ENCODE peak calls at places on chromosomes 5 and 9, in nine cellular contexts. U is ovary, I is SK-N-SH, F is sigmoid colon, Z is kidney, B is heart left ventricle, E is pancreas, L is hepatocyte, V is esophagus muscularis mucosa. T is an unnamed sample. For H3K9me3 and H3K4me1, the result is how much of the 10 kb centered on the place peaks cover.

GRCh38 chr5:153617190-153617589 is 126.7 kb downstream of the GRIA1 start:
- DNase-seq in U (no peak), I (no peak), F (no peak), Z (no peak), B (no peak), E (no peak), L (no peak), V (no peak), T (no peak)

GRCh38 chr9:72485821-72486605 is 35.4 kb upstream of the TMC1 start:
- DNase-seq in U (no peak), I (no peak), F (no peak), Z (no peak), B (no peak), E (no peak), L (no peak), V (no peak), T (no peak)

GRCh38 chr9:38162332-38162985 is 93.4 kb upstream of the SHB start:
- DNase-seq in U (no peak), I (no peak), F (no peak), Z (no peak), B (no peak), E (no peak), L (no peak), V (no peak), T (no peak)

GRCh38 chr5:39534701-39535100 is 109.9 kb upstream of the DAB2 start:
- DNase-seq in U (no peak), I (no peak), F (no peak), Z (no peak), B (no peak), E (no peak), L (no peak), V (no peak), T (no peak)

GRCh38 chr9:76136986-76137385 is 246.5 kb downstream of the PCSK5 start:
- DNase-seq in U (no peak), I (no peak), F (no peak), Z (no peak), B (no peak), E (no peak), L (peak), V (no peak), T (no peak)

GRCh38 chr5:76616206-76616605 is 7.0 kb downstream of the F2RL2 start:
- DNase-seq in U (no peak), I (no peak), F (no peak), Z (no peak), B (no peak), E (no peak), L (no peak), V (no peak), T (no peak)

GRCh38 chr9:33249087-33249657 is 9.2 kb downstream of the SPINK4 start:
- DNase-seq in U (no peak), I (no peak), F (peak), Z (no peak), B (no peak), E (no peak), L (no peak), V (peak), T (no peak)

GRCh38 chr5:147162740-147163139 is 72.1 kb upstream of the STK32A start:
- DNase-seq in U (no peak), I (no peak), F (no peak), Z (no peak), B (no peak), E (no peak), L (peak), V (no peak), T (no peak)

GRCh38 chr9:114098021-114098659 is 952 bp downstream of the KIF12 start:
- DNase-seq in U (peak), I (peak), F (no peak), Z (peak), B (no peak), E (no peak), L (peak), V (no peak), T (peak)

GRCh38 chr9:77402286-77402685 is 225.0 kb downstream of the VPS13A start:
- DNase-seq in U (no peak), I (no peak), F (no peak), Z (no peak), B (no peak), E (no peak), L (no peak), V (no peak), T (no peak)

GRCh38 chr5:74903165-74903787 is 37.1 kb upstream of the FAM169A start:
- DNase-seq in U (no peak), I (peak), F (no peak), Z (peak), B (no peak), E (peak), L (peak), V (no peak), T (peak)

GRCh38 chr5:69454460-69455249 is 37.9 kb upstream of the OCLN start:
- DNase-seq in U (no peak), I (no peak), F (no peak), Z (no peak), B (no peak), E (peak), L (peak), V (no peak), T (peak)

GRCh38 chr5:168123853-168124528 is 167.5 kb upstream of the WWC1 start:
- DNase-seq in U (no peak), I (no peak), F (no peak), Z (no peak), B (no peak), E (no peak), L (no peak), V (no peak), T (no peak)

GRCh38 chr5:1362242-1363015 is 17.5 kb upstream of the CLPTM1L start:
- DNase-seq in U (no peak), I (no peak), F (no peak), Z (no peak), B (no peak), E (no peak), L (no peak), V (no peak), T (no peak)

GRCh38 chr5:157612071-157612476 is 36.5 kb upstream of the ADAM19 start:
- DNase-seq in U (no peak), I (no peak), F (no peak), Z (no peak), B (no peak), E (no peak), L (no peak), V (no peak), T (no peak)

GRCh38 chr5:1568201-1568979 is 44.6 kb upstream of the LPCAT1 start:
- DNase-seq in U (no peak), I (no peak), F (peak), Z (no peak), B (no peak), E (no peak), L (peak), V (no peak), T (no peak)

GRCh38 chr9:3794005-3794404 is 268.2 kb upstream of the RFX3 start:
- DNase-seq in U (no peak), I (no peak), F (no peak), Z (no peak), B (no peak), E (no peak), L (peak), V (no peak), T (no peak)

GRCh38 chr9:100455470-100455869 is 17.5 kb upstream of the TMEFF1 start:
- DNase-seq in U (no peak), I (no peak), F (no peak), Z (no peak), B (no peak), E (no peak), L (no peak), V (no peak), T (no peak)

GRCh38 chr5:180251887-180252286 is 40.0 kb downstream of the MAPK9 start:
- DNase-seq in U (no peak), I (no peak), F (no peak), Z (peak), B (no peak), E (no peak), L (no peak), V (no peak), T (no peak)
- H3K9me3 ChIP-seq in U (half or more), I (under half), F (under half), Z (half or more), B (under half), E (under half), L (under half), V (under half), T (half or more)

GRCh38 chr5:158879993-158880392 is 219.7 kb downstream of the EBF1 start:
- DNase-seq in U (no peak), I (no peak), F (no peak), Z (peak), B (no peak), E (no peak), L (no peak), V (peak), T (no peak)
- H3K4me1 ChIP-seq in U (under half), I (under half), F (under half), Z (under half), B (under half), E (under half), L (under half), V (under half), T (under half)

DNA sequence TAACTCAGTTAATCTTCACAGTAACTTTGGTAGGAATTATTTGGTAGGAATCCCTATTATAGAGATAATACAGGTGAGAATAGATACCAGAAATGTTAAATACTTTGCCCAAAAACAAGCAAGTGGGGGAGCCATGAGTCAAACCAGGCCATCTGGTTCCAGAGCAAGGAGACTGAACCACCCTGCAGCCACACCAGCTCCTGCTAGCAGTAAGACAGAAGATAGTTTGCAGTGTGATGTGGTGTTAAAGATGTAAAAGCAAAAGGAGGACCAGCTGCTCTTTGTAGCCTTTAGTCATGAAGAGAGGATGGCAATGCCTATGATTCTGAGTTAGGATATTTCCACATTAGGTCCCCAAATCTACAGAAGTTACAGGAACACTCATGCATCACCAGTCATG is 101.4 kb downstream of the PRKACG start:
- DNase-seq in U (no peak), I (no peak), F (no peak), Z (no peak), B (no peak), E (no peak), L (no peak), V (no peak), T (no peak)
- TF ChIP-seq CTCF in U (no peak), I (no peak), F (no peak), Z (no peak), B (no peak), E (no peak), L (no peak), V (no peak), T (no peak)

DNA sequence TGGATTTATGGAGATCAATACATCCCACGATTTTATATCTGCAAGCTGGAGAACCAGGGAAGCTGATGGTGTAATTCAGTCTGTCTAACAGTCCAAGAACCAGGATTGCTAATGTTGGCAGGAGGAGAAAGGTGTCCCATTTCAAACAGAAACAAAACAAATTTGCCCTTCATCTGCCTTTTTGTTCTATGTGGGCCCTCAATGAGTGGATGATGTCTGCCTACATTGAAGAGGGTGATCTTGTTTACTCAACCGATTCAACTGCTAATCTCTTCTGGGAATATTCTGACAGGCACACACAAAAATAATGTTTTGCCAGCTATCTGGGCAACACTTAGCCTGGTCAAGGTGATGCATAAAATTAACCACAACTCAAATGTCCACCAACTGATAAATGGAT is 65.1 kb upstream of the IL33 start:
- DNase-seq in U (no peak), I (no peak), F (no peak), Z (no peak), B (no peak), E (no peak), L (no peak), V (no peak), T (no peak)
- H3K9me3 ChIP-seq in U (under half), I (under half), F (under half), Z (under half), B (under half), E (under half), L (under half), V (under half), T (under half)

GRCh38 chr9:136902259-136902821 is 16.0 kb downstream of the TRAF2 start:
- DNase-seq in U (no peak), I (no peak), F (peak), Z (peak), B (peak), E (peak), L (peak), V (no peak), T (peak)

GRCh38 chr9:136900988-136901515 is 14.7 kb downstream of the TRAF2 start:
- DNase-seq in U (no peak), I (no peak), F (no peak), Z (no peak), B (no peak), E (no peak), L (no peak), V (no peak), T (no peak)

GRCh38 chr9:136899196-136899595 is 12.9 kb downstream of the TRAF2 start:
- DNase-seq in U (no peak), I (no peak), F (no peak), Z (no peak), B (no peak), E (no peak), L (no peak), V (no peak), T (peak)

GRCh38 chr9:136901516-136902258 is 15.4 kb downstream of the TRAF2 start:
- DNase-seq in U (no peak), I (no peak), F (no peak), Z (no peak), B (no peak), E (peak), L (peak), V (no peak), T (peak)

DNA sequence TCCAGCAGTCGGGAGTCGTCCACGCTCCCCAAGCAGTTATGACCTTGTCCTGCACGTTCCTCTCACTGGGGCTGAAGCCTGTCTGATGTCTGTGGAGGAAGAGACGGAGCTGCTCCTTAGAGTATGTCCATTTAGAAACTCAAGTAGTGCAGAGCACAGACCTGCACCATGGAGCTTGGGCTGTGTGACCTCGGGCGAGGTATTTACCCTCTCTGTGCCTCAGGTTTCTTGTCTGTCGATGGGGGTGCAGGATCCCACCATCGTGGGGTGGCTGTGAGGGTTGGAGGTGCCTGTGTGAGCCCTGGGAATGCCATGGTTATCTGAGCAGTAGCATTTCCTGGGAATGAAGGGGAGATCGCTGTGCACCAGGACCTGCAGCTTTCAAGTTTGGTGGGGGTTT is 14.2 kb downstream of the TRAF2 start:
- DNase-seq in U (no peak), I (no peak), F (no peak), Z (no peak), B (no peak), E (no peak), L (no peak), V (no peak), T (no peak)
- H3K4me1 ChIP-seq in U (under half), I (under half), F (under half), Z (under half), B (under half), E (under half), L (under half), V (under half), T (half or more)

GRCh38 chr5:98839469-98840383 is 66.3 kb downstream of the RGMB start:
- DNase-seq in U (no peak), I (peak), F (no peak), Z (peak), B (peak), E (no peak), L (no peak), V (no peak), T (no peak)
- TF ChIP-seq CTCF in U (no peak), I (peak), F (peak), Z (peak), B (peak), E (peak), L (no peak), V (peak), T (peak)

DNA sequence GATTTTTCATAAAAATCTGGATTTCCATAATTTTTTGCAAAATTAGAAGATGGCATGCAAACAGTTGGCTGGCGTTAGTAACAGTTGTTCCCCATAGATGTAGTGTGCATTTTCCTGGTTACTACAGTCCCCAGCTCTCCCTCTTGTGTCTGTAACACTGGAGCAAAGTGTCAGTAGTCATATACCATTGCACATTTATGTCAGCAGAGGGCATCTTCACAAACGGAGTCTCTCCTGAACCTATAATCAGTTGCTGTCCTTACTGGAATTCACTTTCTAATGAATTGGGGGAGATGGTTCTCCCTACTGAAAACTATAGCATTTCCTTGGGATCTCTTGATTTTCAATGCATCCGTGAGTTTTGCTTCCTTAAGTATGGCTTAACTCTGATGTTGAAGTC is 44.7 kb upstream of the DMAC1 start:
- DNase-seq in U (no peak), I (peak), F (no peak), Z (no peak), B (no peak), E (no peak), L (peak), V (no peak), T (no peak)
- H3K9me3 ChIP-seq in U (under half), I (under half), F (under half), Z (under half), B (under half), E (under half), L (under half), V (under half), T (under half)

GRCh38 chr5:141821430-141821925 is 56.7 kb downstream of the PCDH1 start:
- DNase-seq in U (no peak), I (peak), F (no peak), Z (no peak), B (no peak), E (no peak), L (peak), V (no peak), T (no peak)
- H3K4me1 ChIP-seq in U (under half), I (under half), F (under half), Z (under half), B (under half), E (under half), L (under half), V (under half), T (under half)